ENCODE peak calls at places on chromosomes 2 and 18, in eight cellular contexts. Y is ovary, S is A549, F is tibial artery, T is heart right ventricle, P is H9, X is Calu3, J is endodermal cell. R is an unnamed sample.
A peak's percentile ranks its signal among the peaks of the same experiment; 100 is the strongest.

GRCh38 chr2:130967020-130967495 is 126.2 kb downstream of the FAM168B start:
- DNase-seq in Y (no peak), S (no peak), F (no peak), T (no peak), P (no peak), X (no peak), J (no peak), R (no peak)

GRCh38 chr2:216555274-216555673 is 56.6 kb downstream of the RPL37A start:
- DNase-seq in Y (no peak), S (no peak), F (peak; percentile 93), T (peak; percentile 72), P (no peak), X (peak; percentile 16), J (no peak), R (peak; percentile 7)

GRCh38 chr2:193836424-193836823 is 1641.7 kb upstream of the TMEFF2 start:
- DNase-seq in Y (no peak), S (no peak), F (no peak), T (no peak), P (no peak), X (no peak), J (no peak), R (no peak)

GRCh38 chr2:118857677-118858484 is 10.4 kb upstream of the EN1 start:
- DNase-seq in Y (no peak), S (no peak), F (no peak), T (no peak), P (peak; percentile 48), X (no peak), J (peak; percentile 75), R (no peak)

GRCh38 chr2:168343586-168343985 is 96.2 kb upstream of the STK39 start:
- DNase-seq in Y (no peak), S (no peak), F (no peak), T (no peak), P (no peak), X (no peak), J (no peak), R (no peak)

GRCh38 chr2:113799375-113799774 is 42.9 kb upstream of the SLC35F5 start:
- DNase-seq in Y (no peak), S (no peak), F (no peak), T (no peak), P (no peak), X (no peak), J (no peak), R (peak; percentile 26)

GRCh38 chr2:217964658-217965161 is 38.1 kb downstream of the TNS1 start:
- DNase-seq in Y (no peak), S (no peak), F (peak; percentile 66), T (no peak), P (no peak), X (no peak), J (peak; percentile 79), R (no peak)

GRCh38 chr2:28665041-28665704 is 86.5 kb upstream of the PPP1CB start:
- DNase-seq in Y (peak; percentile 69), S (no peak), F (peak; percentile 94), T (peak; percentile 74), P (no peak), X (no peak), J (no peak), R (no peak)

GRCh38 chr18:67581178-67581577 is 64.7 kb upstream of the DSEL start:
- DNase-seq in Y (no peak), S (no peak), F (no peak), T (no peak), P (no peak), X (no peak), J (no peak), R (no peak)

GRCh38 chr2:47357475-47357874 is 45.5 kb upstream of the MSH2 start:
- DNase-seq in Y (no peak), S (no peak), F (no peak), T (no peak), P (no peak), X (peak; percentile 50), J (peak; percentile 78), R (no peak)

GRCh38 chr2:178923546-178923945 is 116.3 kb upstream of the TTN start:
- DNase-seq in Y (no peak), S (no peak), F (no peak), T (no peak), P (no peak), X (no peak), J (no peak), R (no peak)

GRCh38 chr2:99032786-99033185 is 96.8 kb upstream of the CRACDL start:
- DNase-seq in Y (no peak), S (no peak), F (no peak), T (no peak), P (no peak), X (no peak), J (no peak), R (no peak)

GRCh38 chr18:74281639-74282358 is 10.0 kb downstream of the CYB5A start:
- DNase-seq in Y (no peak), S (no peak), F (no peak), T (no peak), P (no peak), X (no peak), J (no peak), R (peak; percentile 13)

GRCh38 chr2:138023976-138024375 is 59.7 kb downstream of the HNMT start:
- DNase-seq in Y (no peak), S (no peak), F (no peak), T (no peak), P (no peak), X (no peak), J (no peak), R (no peak)

GRCh38 chr2:71880846-71881610 is 266.6 kb downstream of the CYP26B1 start:
- DNase-seq in Y (no peak), S (peak; percentile 25), F (peak; percentile 95), T (peak; percentile 61), P (no peak), X (peak; percentile 9), J (peak; percentile 34), R (no peak)

GRCh38 chr18:49788327-49788908 is 24.9 kb downstream of the ACAA2 start:
- DNase-seq in Y (no peak), S (no peak), F (no peak), T (no peak), P (no peak), X (no peak), J (no peak), R (no peak)

GRCh38 chr18:49778826-49779465 is 34.4 kb downstream of the ACAA2 start:
- DNase-seq in Y (no peak), S (no peak), F (no peak), T (no peak), P (no peak), X (no peak), J (peak; percentile 68), R (no peak)

GRCh38 chr18:49786019-49786720 is 27.2 kb downstream of the ACAA2 start:
- DNase-seq in Y (no peak), S (no peak), F (no peak), T (no peak), P (no peak), X (no peak), J (no peak), R (no peak)

DNA sequence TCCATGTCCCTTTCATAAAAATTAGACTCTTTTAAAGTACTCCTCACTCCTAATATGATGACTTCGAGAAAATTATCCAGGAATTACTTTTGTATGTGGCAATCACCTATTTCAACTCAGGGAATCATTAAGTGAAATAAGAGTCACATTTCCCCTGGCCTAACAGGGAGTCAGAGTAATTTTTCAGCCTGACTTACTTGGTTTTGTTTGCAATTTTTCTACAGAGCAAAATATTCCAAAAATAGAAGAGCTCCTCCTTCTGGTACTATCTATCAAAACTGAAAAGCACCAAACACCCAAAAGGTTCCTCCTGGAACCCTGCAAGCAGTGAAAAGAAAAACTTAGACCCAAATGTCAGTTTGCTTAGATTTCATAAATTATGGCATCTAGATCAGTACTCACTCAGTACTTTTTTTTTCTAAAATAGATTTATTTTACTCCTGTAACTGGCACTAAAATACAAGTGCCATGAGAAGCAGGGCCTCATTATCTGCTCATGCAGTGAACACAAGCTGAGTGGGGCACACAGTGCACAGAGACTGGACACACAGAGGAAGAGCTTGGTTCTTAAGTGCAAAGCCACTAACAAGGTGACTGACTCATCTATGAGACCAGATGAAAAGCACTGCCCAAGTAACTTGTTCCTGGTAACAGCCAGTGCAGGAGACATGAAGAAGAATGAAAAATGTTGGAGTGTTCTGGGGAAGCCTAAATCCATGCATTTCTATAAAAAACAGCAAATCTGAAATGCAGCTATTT is 28.7 kb downstream of the ACAA2 start:
- DNase-seq in Y (no peak), S (no peak), F (no peak), T (no peak), P (no peak), X (no peak), J (no peak), R (no peak)
- TF ChIP-seq CTCF in Y (no peak), S (peak; percentile 26), F (no peak), T (peak; percentile 26), P (peak; percentile 27), X (peak; percentile 25), J (peak; percentile 37), R (no peak)

DNA sequence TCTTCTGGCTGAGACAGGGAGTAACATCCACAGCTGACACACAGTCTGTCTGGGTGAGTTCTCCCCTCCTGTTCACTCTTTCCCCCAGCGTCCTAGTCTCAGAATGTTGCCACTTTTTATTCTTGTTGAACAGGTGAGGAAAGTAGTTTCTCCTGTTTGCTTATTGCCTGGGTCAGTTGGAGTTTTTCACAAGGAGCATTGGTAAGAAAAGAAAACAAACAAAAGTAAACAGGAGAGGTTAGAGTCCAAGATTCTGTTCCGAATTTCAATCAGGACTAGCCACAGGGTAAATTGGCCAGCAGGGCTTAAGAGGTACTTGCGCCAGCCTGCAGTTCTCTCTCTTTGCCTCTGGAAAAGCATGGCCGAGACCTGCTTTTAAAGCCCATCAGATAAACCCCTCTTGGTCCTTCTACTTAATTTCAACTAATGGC is 255.0 kb upstream of the EPAS1 start:
- DNase-seq in Y (no peak), S (no peak), F (no peak), T (no peak), P (no peak), X (no peak), J (no peak), R (no peak)
- TF ChIP-seq CTCF in Y (no peak), S (no peak), F (no peak), T (no peak), P (no peak), X (no peak), J (peak; percentile 50), R (no peak)

GRCh38 chr2:234406085-234406484 is 90.8 kb downstream of the ARL4C start:
- DNase-seq in Y (no peak), S (no peak), F (no peak), T (no peak), P (no peak), X (no peak), J (no peak), R (no peak)
- TF ChIP-seq CTCF in Y (no peak), S (peak; percentile 44), F (no peak), T (no peak), P (no peak), X (no peak), J (peak; percentile 25), R (no peak)

DNA sequence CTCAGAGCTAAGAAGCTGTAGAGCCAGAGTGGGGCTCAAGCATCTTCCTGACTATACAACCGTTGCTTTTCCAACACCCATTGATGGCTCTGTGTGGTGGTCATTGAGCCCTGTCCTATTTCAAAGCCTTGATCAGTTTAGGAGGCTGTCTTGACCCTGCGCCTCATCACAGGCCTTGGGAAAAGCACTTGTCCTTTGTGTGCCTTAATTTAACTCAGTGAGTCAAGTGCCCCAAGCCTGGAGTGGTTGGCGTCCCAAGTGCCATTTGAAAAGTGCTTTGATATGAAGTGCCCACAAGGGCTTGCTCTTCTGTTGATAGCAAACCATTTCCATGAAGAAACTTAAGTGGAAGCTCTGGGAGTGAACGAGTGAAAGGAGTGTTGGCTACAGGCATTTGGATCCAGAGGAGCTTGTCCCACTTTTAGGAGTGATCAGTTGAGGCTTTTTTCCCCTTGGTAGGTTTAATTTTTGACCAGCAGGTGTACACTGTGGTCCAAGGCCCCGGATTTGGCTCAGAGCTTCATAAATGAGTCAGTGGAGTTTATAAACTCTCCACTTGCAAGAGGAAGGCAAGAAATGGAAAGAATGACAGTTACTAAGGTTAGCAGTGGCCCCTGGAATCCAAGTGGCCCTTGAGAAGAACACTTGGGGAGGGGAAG is 50.3 kb downstream of the ACTR2 start:
- DNase-seq in Y (no peak), S (no peak), F (no peak), T (no peak), P (no peak), X (no peak), J (no peak), R (no peak)
- TF ChIP-seq CTCF in Y (no peak), S (no peak), F (no peak), T (peak; percentile 9), P (no peak), X (no peak), J (no peak), R (no peak)